ENCODE peak calls at places on chromosomes 3 and 15, in five cellular contexts. Z is IMR-90, W is SK-N-SH, J is K562, T is GM12878. K is an unnamed sample.

GRCh38 chr3:130906374-130906995 is 12.6 kb downstream of the ATP2C1 start:
- DNase-seq in T (no peak), Z (peak; percentile 48), J (no peak), W (no peak), K (no peak)

GRCh38 chr3:50268703-50269451 is at the start of gene SEMA3B:
- DNase-seq in W (no peak), T (no peak), Z (no peak), J (no peak), K (peak; percentile 48)

GRCh38 chr3:141412936-141413354 is 44.6 kb downstream of the ZBTB38 start:
- DNase-seq in W (no peak), J (no peak), Z (peak; percentile 85), T (no peak), K (peak; percentile 89)

GRCh38 chr3:159080821-159081220 is 279.0 kb downstream of the MFSD1 start:
- DNase-seq in T (no peak), W (no peak), Z (no peak), J (no peak), K (no peak)

GRCh38 chr15:25739687-25740121 is 123.4 kb downstream of the ATP10A start:
- DNase-seq in J (no peak), T (peak; percentile 12), Z (peak; percentile 64), W (peak; percentile 72), K (peak; percentile 40)

GRCh38 chr15:56737791-56738190 is 4.5 kb upstream of the ZNF280D start:
- DNase-seq in W (no peak), Z (no peak), T (no peak), J (no peak), K (peak; percentile 29)

GRCh38 chr3:136889947-136890346 is 27.9 kb downstream of the NCK1 start:
- DNase-seq in W (no peak), Z (no peak), T (no peak), J (no peak), K (no peak)

GRCh38 chr3:128153156-128154011 is at the start of gene EEFSEC:
- DNase-seq in W (peak; percentile 90), Z (peak; percentile 83), J (peak; percentile 74), T (peak; percentile 57), K (peak; percentile 85)

GRCh38 chr3:134330895-134331810 is 43.1 kb downstream of the AMOTL2 start:
- DNase-seq in J (no peak), T (no peak), W (no peak), Z (peak; percentile 71), K (no peak)

GRCh38 chr15:29090617-29091466 is 178.8 kb downstream of the NSMCE3 start:
- DNase-seq in W (peak; percentile 79), J (peak; percentile 76), T (no peak), Z (peak; percentile 11), K (peak; percentile 52)

GRCh38 chr15:27648359-27648758 is 450.8 kb downstream of the OCA2 start:
- DNase-seq in J (no peak), Z (no peak), T (no peak), W (peak; percentile 25), K (no peak)

DNA sequence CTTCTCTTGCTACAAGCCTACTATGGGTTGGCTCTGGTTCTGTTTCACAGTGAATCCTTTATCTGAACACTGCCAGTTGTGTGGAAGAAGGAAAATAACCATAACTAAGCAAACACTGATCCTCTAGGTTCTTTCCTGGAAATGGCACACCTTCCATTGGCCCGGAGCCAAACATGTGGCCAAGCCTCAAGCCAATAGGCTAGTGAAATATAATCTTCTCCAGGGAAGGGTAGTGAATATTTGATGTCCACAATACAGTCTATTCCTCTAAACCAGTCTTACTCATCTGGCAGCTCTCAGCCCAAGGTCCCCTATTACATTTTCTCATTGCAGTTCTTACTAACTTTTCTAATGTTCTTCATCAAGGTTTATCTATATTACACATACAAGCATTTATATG is 921.3 kb downstream of the TUSC7 start:
- DNase-seq in T (no peak), Z (peak; percentile 35), J (no peak), W (no peak), K (no peak)
- TF ChIP-seq RCOR1 in T (no peak), Z (no peak), J (no peak), W (no peak), K (no peak)

DNA sequence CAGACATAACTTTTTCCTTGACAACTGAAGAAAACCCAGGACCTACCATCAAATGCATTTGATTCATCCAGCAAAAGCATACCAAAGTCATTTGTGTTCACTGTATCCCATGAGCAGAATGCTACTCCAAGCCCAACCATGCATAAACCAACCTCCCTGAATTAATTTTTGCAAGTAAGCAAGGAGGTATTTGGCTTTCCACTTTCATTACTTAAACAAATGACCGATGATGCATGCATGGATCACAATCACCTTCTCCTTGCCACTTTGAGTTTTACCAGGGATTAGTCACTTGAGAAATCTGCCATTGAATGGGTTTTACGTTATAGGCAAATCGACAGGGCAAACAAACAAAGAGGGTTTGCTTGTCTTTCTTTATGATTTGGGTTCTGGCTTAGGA is 214.8 kb downstream of the FMN1 start:
- DNase-seq in Z (peak; percentile 98), J (no peak), W (no peak), T (no peak), K (no peak)
- TF ChIP-seq RCOR1 in Z (no peak), J (no peak), W (no peak), T (no peak), K (no peak)

DNA sequence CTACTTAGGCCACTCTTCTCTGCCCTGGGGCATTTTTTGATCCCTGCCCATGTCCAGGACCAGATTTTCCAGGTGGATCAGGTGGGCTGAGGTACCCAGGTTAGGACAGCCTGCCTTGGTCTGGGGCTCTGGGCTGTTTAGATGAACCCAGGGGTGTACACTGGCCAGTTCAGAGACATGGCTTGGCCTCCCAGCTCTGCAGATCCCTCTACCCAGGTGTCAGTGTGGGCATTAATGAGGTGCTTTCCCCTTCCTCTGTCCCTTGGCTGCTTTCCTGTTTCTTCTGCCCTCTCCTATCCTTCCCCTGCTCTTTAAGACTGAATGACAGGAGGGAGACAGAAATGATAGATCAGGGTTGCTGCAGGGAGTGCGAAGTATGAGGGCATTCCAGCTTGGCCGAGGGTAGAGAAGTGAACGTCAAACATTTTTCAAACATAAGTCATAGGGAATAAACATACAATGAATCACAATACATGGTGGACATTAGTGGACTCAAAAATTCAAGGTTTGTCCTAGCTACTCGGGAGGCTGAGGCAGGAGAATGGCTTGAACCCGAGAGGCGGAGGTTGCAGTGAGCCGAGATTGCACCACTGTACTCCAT is 30.5 kb downstream of the RTP1 start:
- DNase-seq in J (no peak), T (no peak), W (no peak), Z (peak; percentile 86), K (peak; percentile 30)
- TF ChIP-seq RCOR1 in J (no peak), T (no peak), W (no peak), Z (no peak), K (no peak)

GRCh38 chr3:41259449-41260062 is 60.3 kb downstream of the CTNNB1 start:
- DNase-seq in J (no peak), Z (peak; percentile 43), T (no peak), W (no peak), K (no peak)
- TF ChIP-seq RCOR1 in J (no peak), Z (no peak), T (no peak), W (no peak), K (no peak)

GRCh38 chr15:63043391-63044076 is 987 bp downstream of the TPM1 start:
- DNase-seq in T (no peak), Z (no peak), J (peak; percentile 16), W (peak; percentile 60), K (no peak)

GRCh38 chr15:63042879-63043340 is 363 bp downstream of the TPM1 start:
- DNase-seq in J (no peak), Z (no peak), T (no peak), W (peak; percentile 64), K (no peak)

GRCh38 chr15:63041402-63041977 is 1.1 kb upstream of the TPM1 start:
- DNase-seq in T (no peak), Z (no peak), W (no peak), J (no peak), K (no peak)

GRCh38 chr15:63040954-63041353 is 1.6 kb upstream of the TPM1 start:
- DNase-seq in T (no peak), W (peak; percentile 70), J (no peak), Z (no peak), K (no peak)

DNA sequence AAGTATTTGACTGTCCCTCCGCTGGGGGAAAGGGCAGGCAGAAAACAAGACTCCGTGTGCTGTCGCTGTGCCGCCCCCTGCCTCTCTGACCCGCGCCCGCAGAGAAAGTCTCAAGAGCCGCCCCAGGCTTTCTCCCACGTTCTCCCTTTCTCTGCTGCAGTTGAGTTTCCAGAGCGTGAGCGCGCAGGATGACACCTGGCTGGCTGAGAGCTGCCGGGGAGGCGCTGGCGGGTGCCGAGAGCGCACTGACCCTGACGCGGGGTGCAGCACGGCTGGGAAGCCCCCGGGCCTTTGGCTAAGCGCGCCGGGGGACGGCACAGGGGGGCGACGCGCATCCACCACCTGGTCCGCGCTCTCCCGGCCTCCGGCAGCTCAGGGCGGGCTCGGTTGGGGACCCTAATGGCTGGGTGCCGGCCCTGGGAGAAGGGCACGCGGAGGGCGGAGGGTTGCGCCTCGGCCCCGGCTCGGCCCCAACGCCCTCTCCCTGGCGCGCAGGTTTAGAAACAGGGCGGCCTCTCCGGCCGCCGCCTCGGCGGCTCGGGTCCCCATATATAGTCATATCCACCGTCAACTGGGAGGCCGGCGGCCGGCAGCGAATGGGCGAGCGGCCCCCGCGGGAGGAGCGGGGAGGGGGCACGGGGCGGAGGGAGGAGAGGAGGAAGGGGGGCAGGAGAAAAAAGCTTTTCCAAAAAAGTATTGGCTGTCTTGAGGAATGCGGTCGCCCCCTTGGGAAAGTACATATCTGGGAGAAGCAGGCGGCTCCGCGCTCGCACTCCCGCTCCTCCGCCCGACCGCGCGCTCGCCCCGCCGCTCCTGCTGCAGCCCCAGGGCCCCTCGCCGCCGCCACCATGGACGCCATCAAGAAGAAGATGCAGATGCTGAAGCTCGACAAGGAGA is at the start of gene TPM1:
- DNase-seq in Z (peak; percentile 93), W (peak; percentile 83), T (no peak), J (no peak), K (peak; percentile 95)
- TF ChIP-seq RCOR1 in Z (no peak), W (no peak), T (no peak), J (no peak), K (no peak)

GRCh38 chr3:155070932-155071387 is 9.2 kb upstream of the MME start:
- DNase-seq in T (no peak), W (peak; percentile 20), J (no peak), Z (peak; percentile 99), K (no peak)
- TF ChIP-seq RCOR1 in T (no peak), W (no peak), J (no peak), Z (peak; percentile 74), K (no peak)

DNA sequence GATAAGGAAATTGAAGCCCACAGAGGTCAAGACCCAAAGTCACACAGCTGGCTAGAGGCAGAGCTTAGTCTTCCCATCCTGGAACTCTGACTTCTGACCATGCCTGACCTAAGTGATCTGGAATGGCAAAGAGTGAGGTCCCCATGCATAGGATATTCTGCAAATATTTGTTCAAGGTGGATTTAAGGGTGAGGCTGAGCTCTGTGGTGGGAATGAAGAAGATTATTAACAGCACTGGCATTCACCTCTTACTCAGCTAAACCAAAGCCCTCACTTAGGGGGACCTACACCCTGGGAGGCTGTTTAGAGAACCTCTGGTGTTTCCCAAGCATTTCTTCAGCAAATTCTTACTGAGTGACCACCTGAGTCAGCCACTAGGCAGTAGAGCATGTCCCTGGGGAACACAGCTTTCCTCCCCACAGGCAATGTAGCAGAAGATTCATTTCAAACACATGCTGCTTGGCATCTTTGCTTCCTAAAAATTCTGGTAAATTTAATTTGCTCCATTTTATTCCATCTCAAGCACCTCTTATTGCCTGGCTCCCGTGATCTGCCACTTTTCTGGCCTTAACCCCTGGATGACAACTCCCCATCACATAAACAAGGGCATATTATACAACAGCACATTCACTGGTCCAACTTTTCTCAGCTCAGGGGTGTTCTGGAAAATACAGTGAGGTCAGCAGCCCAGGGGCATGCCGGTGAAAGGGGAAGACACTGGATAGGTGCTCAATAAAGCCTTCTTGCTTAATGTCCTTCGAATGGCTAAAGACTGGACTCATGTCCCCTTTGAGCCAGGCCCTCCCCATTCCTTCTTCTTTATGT is 176.0 kb downstream of the ABHD5 start:
- DNase-seq in J (no peak), W (no peak), T (no peak), Z (peak; percentile 86), K (peak; percentile 97)
- TF ChIP-seq RCOR1 in J (no peak), W (no peak), T (no peak), Z (no peak), K (no peak)